ENCODE peak calls at places on chromosomes 6 and 20, in eight cellular contexts. G is T follicular helper cell, D is pulmonary artery endothelial cell, A is cardiac fibroblast, N is LoVo, E is KBM-7, O is putamen, V is A549. Y is an unnamed sample.
A peak's percentile ranks its signal among the peaks of the same experiment; 100 is the strongest.

GRCh38 chr6:29790626-29791025 is 37.0 kb upstream of the HLA-G start:
- DNase-seq in N (peak; percentile 76), D (no peak), V (no peak), O (no peak), G (no peak), E (no peak), A (no peak), Y (no peak)

GRCh38 chr6:71886184-71887005 is at the start of gene RIMS1:
- DNase-seq in A (peak; percentile 5), G (no peak), D (no peak), N (no peak), O (no peak), V (peak; percentile 1), E (peak; percentile 24), Y (no peak)

GRCh38 chr6:148831064-148831463 is 84.2 kb downstream of the UST start:
- DNase-seq in N (no peak), A (no peak), V (no peak), D (no peak), O (no peak), E (no peak), G (peak; percentile 30), Y (no peak)

GRCh38 chr20:38730167-38730988 is 6.1 kb downstream of the SLC32A1 start:
- DNase-seq in G (no peak), V (no peak), A (no peak), N (peak; percentile 69), E (no peak), D (no peak), O (no peak), Y (no peak)

GRCh38 chr6:74404366-74404765 is 708.4 kb downstream of the CD109 start:
- DNase-seq in E (no peak), D (no peak), A (peak; percentile 30), N (no peak), V (no peak), G (no peak), O (no peak), Y (no peak)

GRCh38 chr20:16313917-16314316 is 259.3 kb downstream of the KIF16B start:
- DNase-seq in E (no peak), G (no peak), V (no peak), D (no peak), N (no peak), O (no peak), A (no peak), Y (no peak)

GRCh38 chr20:58626076-58626475 is 25.0 kb upstream of the STX16 start:
- DNase-seq in G (no peak), O (no peak), E (no peak), V (no peak), A (no peak), N (no peak), D (no peak), Y (no peak)

GRCh38 chr20:19849341-19850189 is 91.5 kb downstream of the RIN2 start:
- DNase-seq in D (no peak), V (no peak), A (no peak), O (peak; percentile 80), G (no peak), N (no peak), E (no peak), Y (no peak)

GRCh38 chr6:166579234-166579575 is 7.3 kb downstream of the RAMACL start:
- DNase-seq in E (no peak), N (no peak), D (no peak), A (no peak), O (no peak), G (no peak), V (no peak), Y (no peak)

GRCh38 chr6:136549359-136550044 is 720 bp downstream of the MAP7 start:
- DNase-seq in O (no peak), E (peak; percentile 54), N (peak; percentile 39), G (no peak), D (no peak), A (no peak), V (peak; percentile 49), Y (no peak)

GRCh38 chr6:138523347-138524210 is 24.3 kb upstream of the NHSL1 start:
- DNase-seq in D (no peak), V (no peak), A (peak; percentile 36), N (no peak), G (no peak), O (no peak), E (no peak), Y (no peak)

GRCh38 chr6:119379809-119380208 is 30.2 kb upstream of the MAN1A1 start:
- DNase-seq in E (no peak), N (no peak), V (no peak), G (no peak), A (no peak), O (no peak), D (no peak), Y (no peak)

Y was measured in NCI-H460.